ENCODE peak calls at places on chromosomes 3 and 15, in nine cellular contexts. L is glutamatergic neuron; K is LHCN-M2; O is stimulated activated CD4-positive, alpha-beta T cell treated with anti-CD3 and anti-CD28 coated beads, TNF-alpha, amount 100 ng/mL, for 4 hours; C is NCI-H524 treated with DMSO at 0.1 percent for 48 hours; X is H7; V is COR-L47; P is IMR-90; N is neural progenitor cell. F is an unnamed sample.

GRCh38 chr15:20358066-20358780 is 183.4 kb downstream of the GOLGA6L6 start:
- DNase-seq in C (no peak), P (no peak), X (peak), K (no peak), N (no peak), L (no peak), V (no peak), O (no peak), F (no peak)

GRCh38 chr3:123587399-123587798 is 2.5 kb upstream of the HACD2 start:
- DNase-seq in N (no peak), L (no peak), X (no peak), K (no peak), P (no peak), O (no peak), C (no peak), V (no peak), F (no peak)

GRCh38 chr3:151873433-151873832 is at the start of gene SUCNR1:
- DNase-seq in N (no peak), P (no peak), L (no peak), V (no peak), C (no peak), O (no peak), K (no peak), X (no peak), F (no peak)

GRCh38 chr3:175338775-175339535 is 479.8 kb downstream of the NAALADL2 start:
- DNase-seq in V (no peak), O (no peak), L (no peak), X (no peak), N (peak), K (peak), P (peak), C (no peak), F (no peak)

GRCh38 chr3:94036909-94037507 is 8.6 kb upstream of the STX19 start:
- DNase-seq in X (peak), O (no peak), K (peak), V (peak), C (no peak), P (peak), L (no peak), N (peak), F (no peak)

GRCh38 chr3:99755831-99756230 is 61.8 kb upstream of the CMSS1 start:
- DNase-seq in O (no peak), P (no peak), C (no peak), V (no peak), X (no peak), N (no peak), L (no peak), K (no peak), F (no peak)

GRCh38 chr3:138933068-138933668 is 13.8 kb downstream of the FOXL2 start:
- DNase-seq in C (no peak), X (peak), K (no peak), L (no peak), N (no peak), V (no peak), O (no peak), P (no peak), F (no peak)

GRCh38 chr3:93969997-93970396 is 3.7 kb downstream of the PROS1 start:
- DNase-seq in L (no peak), K (no peak), P (no peak), V (no peak), N (no peak), X (no peak), C (no peak), O (no peak), F (no peak)

GRCh38 chr3:102179321-102180290 is 255.2 kb upstream of the ZPLD1 start:
- DNase-seq in L (no peak), V (no peak), C (no peak), K (peak), N (no peak), O (no peak), X (no peak), P (peak), F (no peak)

GRCh38 chr3:71064976-71065763 is 518.4 kb downstream of the FOXP1 start:
- DNase-seq in X (peak), C (no peak), K (peak), L (peak), O (peak), N (peak), P (peak), V (peak), F (no peak)